ENCODE peak calls at places on chromosomes 3 and 15, in nine cellular contexts. One of them, this sample, is unnamed.

GRCh38 chr3:58038675-58039302 is 30.6 kb downstream of the FLNB start:
- DNase-seq in esophagus muscularis mucosa: no peak
- DNase-seq in A549: no peak
- DNase-seq in lower lobe of right lung: no peak
- DNase-seq in CD8-positive, alpha-beta memory T cell: no peak
- DNase-seq in endothelial cell of umbilical vein: no peak
- DNase-seq in CD8-positive, alpha-beta T cell: no peak
- DNase-seq in Peyer's patch: no peak
- DNase-seq in adrenal gland: no peak
- DNase-seq in this sample: no peak

GRCh38 chr15:95712785-95713184 is 617.7 kb upstream of the NR2F2 start:
- DNase-seq in esophagus muscularis mucosa: no peak
- DNase-seq in A549: no peak
- DNase-seq in lower lobe of right lung: no peak
- DNase-seq in CD8-positive, alpha-beta memory T cell: no peak
- DNase-seq in endothelial cell of umbilical vein: peak
- DNase-seq in CD8-positive, alpha-beta T cell: no peak
- DNase-seq in Peyer's patch: no peak
- DNase-seq in adrenal gland: no peak
- DNase-seq in this sample: no peak

GRCh38 chr3:188720636-188721035 is 451.1 kb upstream of the TPRG1 start:
- DNase-seq in esophagus muscularis mucosa: no peak
- DNase-seq in A549: peak
- DNase-seq in lower lobe of right lung: no peak
- DNase-seq in CD8-positive, alpha-beta memory T cell: no peak
- DNase-seq in endothelial cell of umbilical vein: peak
- DNase-seq in CD8-positive, alpha-beta T cell: no peak
- DNase-seq in Peyer's patch: no peak
- DNase-seq in adrenal gland: no peak
- DNase-seq in this sample: no peak

GRCh38 chr3:148233403-148233802 is 464.3 kb upstream of the AGTR1 start:
- DNase-seq in esophagus muscularis mucosa: no peak
- DNase-seq in A549: no peak
- DNase-seq in lower lobe of right lung: no peak
- DNase-seq in CD8-positive, alpha-beta memory T cell: no peak
- DNase-seq in endothelial cell of umbilical vein: no peak
- DNase-seq in CD8-positive, alpha-beta T cell: no peak
- DNase-seq in Peyer's patch: no peak
- DNase-seq in adrenal gland: no peak
- DNase-seq in this sample: no peak

GRCh38 chr3:57130426-57131209 is 34.5 kb downstream of the IL17RD start:
- DNase-seq in esophagus muscularis mucosa: no peak
- DNase-seq in A549: no peak
- DNase-seq in lower lobe of right lung: no peak
- DNase-seq in CD8-positive, alpha-beta memory T cell: no peak
- DNase-seq in endothelial cell of umbilical vein: no peak
- DNase-seq in CD8-positive, alpha-beta T cell: no peak
- DNase-seq in Peyer's patch: no peak
- DNase-seq in adrenal gland: no peak
- DNase-seq in this sample: peak

GRCh38 chr3:157354722-157355121 is 81.9 kb upstream of the PTX3 start:
- DNase-seq in esophagus muscularis mucosa: no peak
- DNase-seq in A549: peak
- DNase-seq in lower lobe of right lung: no peak
- DNase-seq in CD8-positive, alpha-beta memory T cell: no peak
- DNase-seq in endothelial cell of umbilical vein: peak
- DNase-seq in CD8-positive, alpha-beta T cell: no peak
- DNase-seq in Peyer's patch: no peak
- DNase-seq in adrenal gland: no peak
- DNase-seq in this sample: peak

GRCh38 chr15:38555686-38556334 is 8.8 kb downstream of the RASGRP1 start:
- DNase-seq in esophagus muscularis mucosa: no peak
- DNase-seq in A549: no peak
- DNase-seq in lower lobe of right lung: no peak
- DNase-seq in CD8-positive, alpha-beta memory T cell: no peak
- DNase-seq in endothelial cell of umbilical vein: no peak
- DNase-seq in CD8-positive, alpha-beta T cell: no peak
- DNase-seq in Peyer's patch: no peak
- DNase-seq in adrenal gland: no peak
- DNase-seq in this sample: no peak

GRCh38 chr3:179189764-179190163 is 41.6 kb downstream of the PIK3CA start:
- DNase-seq in esophagus muscularis mucosa: no peak
- DNase-seq in A549: no peak
- DNase-seq in lower lobe of right lung: no peak
- DNase-seq in CD8-positive, alpha-beta memory T cell: no peak
- DNase-seq in endothelial cell of umbilical vein: peak
- DNase-seq in CD8-positive, alpha-beta T cell: no peak
- DNase-seq in Peyer's patch: no peak
- DNase-seq in adrenal gland: no peak
- DNase-seq in this sample: no peak

GRCh38 chr3:135229018-135229495 is 434.0 kb downstream of the EPHB1 start:
- DNase-seq in esophagus muscularis mucosa: peak
- DNase-seq in A549: no peak
- DNase-seq in lower lobe of right lung: no peak
- DNase-seq in CD8-positive, alpha-beta memory T cell: no peak
- DNase-seq in endothelial cell of umbilical vein: no peak
- DNase-seq in CD8-positive, alpha-beta T cell: no peak
- DNase-seq in Peyer's patch: peak
- DNase-seq in adrenal gland: no peak
- DNase-seq in this sample: peak

GRCh38 chr3:196666001-196666867 is 26.7 kb downstream of the NRROS start:
- DNase-seq in esophagus muscularis mucosa: no peak
- DNase-seq in A549: peak
- DNase-seq in lower lobe of right lung: no peak
- DNase-seq in CD8-positive, alpha-beta memory T cell: no peak
- DNase-seq in endothelial cell of umbilical vein: no peak
- DNase-seq in CD8-positive, alpha-beta T cell: no peak
- DNase-seq in Peyer's patch: no peak
- DNase-seq in adrenal gland: no peak
- DNase-seq in this sample: peak

GRCh38 chr3:71576966-71577459 is 6.5 kb downstream of the FOXP1 start:
- DNase-seq in esophagus muscularis mucosa: peak
- DNase-seq in A549: no peak
- DNase-seq in lower lobe of right lung: no peak
- DNase-seq in CD8-positive, alpha-beta memory T cell: no peak
- DNase-seq in endothelial cell of umbilical vein: peak
- DNase-seq in CD8-positive, alpha-beta T cell: no peak
- DNase-seq in Peyer's patch: no peak
- DNase-seq in adrenal gland: no peak
- DNase-seq in this sample: no peak

GRCh38 chr3:52053307-52054304 is 2.8 kb downstream of the DUSP7 start:
- DNase-seq in esophagus muscularis mucosa: no peak
- DNase-seq in A549: no peak
- DNase-seq in lower lobe of right lung: peak
- DNase-seq in CD8-positive, alpha-beta memory T cell: peak
- DNase-seq in endothelial cell of umbilical vein: peak
- DNase-seq in CD8-positive, alpha-beta T cell: peak
- DNase-seq in Peyer's patch: peak
- DNase-seq in adrenal gland: no peak
- DNase-seq in this sample: peak

GRCh38 chr15:78620839-78621421 is at the start of gene CHRNA3:
- DNase-seq in esophagus muscularis mucosa: no peak
- DNase-seq in A549: no peak
- DNase-seq in lower lobe of right lung: no peak
- DNase-seq in CD8-positive, alpha-beta memory T cell: no peak
- DNase-seq in endothelial cell of umbilical vein: no peak
- DNase-seq in CD8-positive, alpha-beta T cell: no peak
- DNase-seq in Peyer's patch: no peak
- DNase-seq in adrenal gland: no peak
- DNase-seq in this sample: peak

GRCh38 chr3:84958495-84959469 is at the start of gene CADM2:
- DNase-seq in esophagus muscularis mucosa: peak
- DNase-seq in A549: peak
- DNase-seq in lower lobe of right lung: peak
- DNase-seq in CD8-positive, alpha-beta memory T cell: peak
- DNase-seq in endothelial cell of umbilical vein: peak
- DNase-seq in CD8-positive, alpha-beta T cell: peak
- DNase-seq in Peyer's patch: peak
- DNase-seq in adrenal gland: peak
- DNase-seq in this sample: peak

DNA sequence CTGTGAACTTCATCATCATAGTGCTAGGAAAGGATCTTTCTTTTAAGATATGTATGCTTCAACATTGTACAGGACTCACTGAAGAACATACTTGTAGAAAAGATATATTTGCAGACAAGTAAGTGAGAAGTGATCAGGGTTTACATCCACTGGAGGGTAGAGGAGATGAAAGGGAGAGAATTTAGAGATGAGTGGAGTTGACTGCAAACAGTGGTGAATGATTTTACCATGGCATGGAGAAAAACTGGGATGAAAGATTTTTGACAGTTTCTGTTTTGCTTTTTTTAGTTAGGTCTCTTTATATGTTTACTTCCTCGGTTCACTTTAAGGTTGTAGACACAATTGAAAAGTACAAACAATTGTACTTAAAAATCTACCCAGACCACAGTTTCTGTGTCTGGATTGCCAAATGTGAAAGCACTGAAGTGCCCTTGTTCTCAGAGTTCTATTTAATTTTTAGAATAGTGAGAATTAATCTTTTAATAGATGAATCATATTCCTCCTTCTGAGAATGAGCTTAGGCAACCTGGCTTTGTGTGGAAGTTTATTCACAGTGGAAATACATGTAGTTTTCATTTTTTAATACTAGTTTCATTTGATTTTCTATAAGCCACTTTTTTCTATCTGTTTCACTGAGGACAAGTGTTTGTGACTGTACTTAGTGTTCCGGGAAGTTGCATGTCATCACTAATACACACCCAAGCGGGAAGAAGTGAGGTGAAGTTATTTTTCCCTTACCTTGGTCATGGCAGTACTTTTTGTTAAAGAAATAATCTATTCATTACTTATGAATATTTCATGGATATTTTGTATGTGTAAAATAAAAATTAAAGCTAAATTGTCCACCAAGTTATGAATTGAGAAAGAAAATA is 1.8 kb upstream of the GPR171 start:
- DNase-seq in esophagus muscularis mucosa: no peak
- DNase-seq in A549: no peak
- DNase-seq in lower lobe of right lung: no peak
- DNase-seq in CD8-positive, alpha-beta memory T cell: no peak
- DNase-seq in endothelial cell of umbilical vein: no peak
- DNase-seq in CD8-positive, alpha-beta T cell: no peak
- DNase-seq in Peyer's patch: no peak
- DNase-seq in adrenal gland: no peak
- DNase-seq in this sample: no peak
- H3K27ac ChIP-seq in esophagus muscularis mucosa: no peak
- H3K27ac ChIP-seq in A549: no peak
- H3K27ac ChIP-seq in lower lobe of right lung: peak
- H3K27ac ChIP-seq in CD8-positive, alpha-beta memory T cell: peak
- H3K27ac ChIP-seq in endothelial cell of umbilical vein: no peak
- H3K27ac ChIP-seq in CD8-positive, alpha-beta T cell: peak
- H3K27ac ChIP-seq in Peyer's patch: peak
- H3K27ac ChIP-seq in adrenal gland: no peak
- H3K27ac ChIP-seq in this sample: no peak

GRCh38 chr3:138078901-138079344 is 36.5 kb downstream of the DZIP1L start:
- DNase-seq in esophagus muscularis mucosa: no peak
- DNase-seq in A549: peak
- DNase-seq in lower lobe of right lung: no peak
- DNase-seq in CD8-positive, alpha-beta memory T cell: no peak
- DNase-seq in endothelial cell of umbilical vein: no peak
- DNase-seq in CD8-positive, alpha-beta T cell: no peak
- DNase-seq in Peyer's patch: no peak
- DNase-seq in adrenal gland: peak
- DNase-seq in this sample: no peak
- H3K27ac ChIP-seq in esophagus muscularis mucosa: no peak
- H3K27ac ChIP-seq in A549: peak
- H3K27ac ChIP-seq in lower lobe of right lung: no peak
- H3K27ac ChIP-seq in CD8-positive, alpha-beta memory T cell: no peak
- H3K27ac ChIP-seq in endothelial cell of umbilical vein: no peak
- H3K27ac ChIP-seq in CD8-positive, alpha-beta T cell: no peak
- H3K27ac ChIP-seq in Peyer's patch: no peak
- H3K27ac ChIP-seq in adrenal gland: no peak
- H3K27ac ChIP-seq in this sample: no peak

DNA sequence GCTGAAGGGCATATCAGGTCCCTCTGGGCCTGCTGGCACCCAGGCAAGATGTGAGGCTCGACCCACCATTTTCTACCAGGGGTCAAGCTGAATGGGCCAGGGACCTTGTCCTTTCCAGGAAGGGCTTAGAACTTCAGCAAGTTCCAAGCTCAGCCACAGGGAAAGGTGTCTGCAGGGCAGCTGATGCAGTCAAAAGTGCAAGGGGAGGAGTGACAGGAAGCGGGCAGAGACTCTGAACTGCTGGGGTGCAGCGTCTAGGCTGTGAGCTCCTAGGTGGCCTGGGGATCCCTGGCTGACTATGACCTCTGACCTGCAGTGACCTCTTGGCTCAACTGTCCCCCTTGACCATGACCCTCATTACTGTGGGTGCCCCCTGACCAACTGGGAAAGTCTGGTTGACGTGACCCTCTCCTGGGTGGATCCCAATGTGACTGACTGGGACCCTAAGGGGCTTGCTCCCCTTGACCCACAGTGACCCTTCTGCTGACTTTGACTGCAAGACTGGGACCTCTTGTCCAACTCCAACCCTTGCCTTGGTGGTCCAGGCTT is 14.4 kb upstream of the SEC13 start:
- DNase-seq in esophagus muscularis mucosa: no peak
- DNase-seq in A549: no peak
- DNase-seq in lower lobe of right lung: no peak
- DNase-seq in CD8-positive, alpha-beta memory T cell: no peak
- DNase-seq in endothelial cell of umbilical vein: no peak
- DNase-seq in CD8-positive, alpha-beta T cell: no peak
- DNase-seq in Peyer's patch: no peak
- DNase-seq in adrenal gland: no peak
- DNase-seq in this sample: no peak
- H3K27ac ChIP-seq in esophagus muscularis mucosa: no peak
- H3K27ac ChIP-seq in A549: no peak
- H3K27ac ChIP-seq in lower lobe of right lung: no peak
- H3K27ac ChIP-seq in CD8-positive, alpha-beta memory T cell: no peak
- H3K27ac ChIP-seq in endothelial cell of umbilical vein: no peak
- H3K27ac ChIP-seq in CD8-positive, alpha-beta T cell: no peak
- H3K27ac ChIP-seq in Peyer's patch: no peak
- H3K27ac ChIP-seq in adrenal gland: no peak
- H3K27ac ChIP-seq in this sample: no peak

GRCh38 chr15:67902579-67902979 is 62.7 kb upstream of the RNU6-1 start:
- DNase-seq in esophagus muscularis mucosa: no peak
- DNase-seq in A549: no peak
- DNase-seq in lower lobe of right lung: no peak
- DNase-seq in CD8-positive, alpha-beta memory T cell: no peak
- DNase-seq in endothelial cell of umbilical vein: no peak
- DNase-seq in CD8-positive, alpha-beta T cell: no peak
- DNase-seq in Peyer's patch: no peak
- DNase-seq in adrenal gland: no peak
- DNase-seq in this sample: peak

GRCh38 chr15:67900621-67901147 is 60.8 kb upstream of the RNU6-1 start:
- DNase-seq in esophagus muscularis mucosa: no peak
- DNase-seq in A549: no peak
- DNase-seq in lower lobe of right lung: no peak
- DNase-seq in CD8-positive, alpha-beta memory T cell: no peak
- DNase-seq in endothelial cell of umbilical vein: no peak
- DNase-seq in CD8-positive, alpha-beta T cell: no peak
- DNase-seq in Peyer's patch: no peak
- DNase-seq in adrenal gland: no peak
- DNase-seq in this sample: no peak

GRCh38 chr15:67903708-67904107 is 63.9 kb upstream of the RNU6-1 start:
- DNase-seq in esophagus muscularis mucosa: no peak
- DNase-seq in A549: no peak
- DNase-seq in lower lobe of right lung: no peak
- DNase-seq in CD8-positive, alpha-beta memory T cell: no peak
- DNase-seq in endothelial cell of umbilical vein: no peak
- DNase-seq in CD8-positive, alpha-beta T cell: no peak
- DNase-seq in Peyer's patch: no peak
- DNase-seq in adrenal gland: no peak
- DNase-seq in this sample: no peak

GRCh38 chr15:67899596-67900283 is 59.9 kb upstream of the RNU6-1 start:
- DNase-seq in esophagus muscularis mucosa: no peak
- DNase-seq in A549: no peak
- DNase-seq in lower lobe of right lung: no peak
- DNase-seq in CD8-positive, alpha-beta memory T cell: no peak
- DNase-seq in endothelial cell of umbilical vein: no peak
- DNase-seq in CD8-positive, alpha-beta T cell: no peak
- DNase-seq in Peyer's patch: no peak
- DNase-seq in adrenal gland: no peak
- DNase-seq in this sample: no peak

GRCh38 chr15:67901922-67902321 is 62.1 kb upstream of the RNU6-1 start:
- DNase-seq in esophagus muscularis mucosa: no peak
- DNase-seq in A549: no peak
- DNase-seq in lower lobe of right lung: no peak
- DNase-seq in CD8-positive, alpha-beta memory T cell: no peak
- DNase-seq in endothelial cell of umbilical vein: no peak
- DNase-seq in CD8-positive, alpha-beta T cell: no peak
- DNase-seq in Peyer's patch: no peak
- DNase-seq in adrenal gland: no peak
- DNase-seq in this sample: peak
- H3K27ac ChIP-seq in esophagus muscularis mucosa: no peak
- H3K27ac ChIP-seq in A549: no peak
- H3K27ac ChIP-seq in lower lobe of right lung: no peak
- H3K27ac ChIP-seq in CD8-positive, alpha-beta memory T cell: no peak
- H3K27ac ChIP-seq in endothelial cell of umbilical vein: no peak
- H3K27ac ChIP-seq in CD8-positive, alpha-beta T cell: no peak
- H3K27ac ChIP-seq in Peyer's patch: no peak
- H3K27ac ChIP-seq in adrenal gland: no peak
- H3K27ac ChIP-seq in this sample: no peak